ENCODE peak calls at places on chromosomes 4 and X, in six cellular contexts. X, W, M, E, D and T are unnamed samples.

GRCh38 chrX:41629539-41629938 is 59.2 kb upstream of the GPR34 start:
- DNase-seq in X (no peak), W (no peak), M (no peak), E (no peak), D (no peak), T (no peak)

GRCh38 chr4:113347245-113347644 is 297.8 kb downstream of the ANK2 start:
- DNase-seq in X (no peak), W (no peak), M (no peak), E (no peak), D (no peak), T (no peak)

GRCh38 chrX:37684918-37685317 is 673 bp upstream of the XK start:
- DNase-seq in X (no peak), W (no peak), M (peak), E (no peak), D (no peak), T (no peak)

GRCh38 chr4:86870442-86871069 is 21.4 kb upstream of the SLC10A6 start:
- DNase-seq in X (no peak), W (no peak), M (no peak), E (no peak), D (no peak), T (no peak)

GRCh38 chrX:80816051-80816450 is 6.4 kb upstream of the BRWD3 start:
- DNase-seq in X (no peak), W (no peak), M (peak), E (no peak), D (no peak), T (no peak)

GRCh38 chr4:32985256-32985655 is 2265.1 kb downstream of the PCDH7 start:
- DNase-seq in X (no peak), W (no peak), M (peak), E (no peak), D (no peak), T (no peak)

GRCh38 chr4:74671074-74671698 is 123.1 kb downstream of the BTC start:
- DNase-seq in X (peak), W (peak), M (peak), E (peak), D (peak), T (no peak)

GRCh38 chrX:352582-353314 is 34.0 kb downstream of the PPP2R3B start:
- DNase-seq in X (no peak), W (no peak), M (no peak), E (no peak), D (no peak), T (no peak)

GRCh38 chr4:156971168-156971601 is 414 bp downstream of the PDGFC start:
- DNase-seq in X (peak), W (no peak), M (no peak), E (peak), D (no peak), T (no peak)

GRCh38 chr4:109276482-109277095 is 25.9 kb downstream of the COL25A1 start:
- DNase-seq in X (no peak), W (no peak), M (no peak), E (no peak), D (no peak), T (no peak)

GRCh38 chr4:158259955-158260575 is 49.8 kb downstream of the TMEM144 start:
- DNase-seq in X (no peak), W (peak), M (peak), E (no peak), D (peak), T (no peak)

GRCh38 chr4:141871086-141871485 is 234.7 kb downstream of the IL15 start:
- DNase-seq in X (no peak), W (peak), M (no peak), E (no peak), D (no peak), T (no peak)

GRCh38 chr4:121376097-121376496 is 4.7 kb downstream of the QRFPR start:
- DNase-seq in X (no peak), W (no peak), M (no peak), E (no peak), D (no peak), T (no peak)

GRCh38 chr4:144223654-144224053 is 83.1 kb upstream of the GYPA start:
- DNase-seq in X (no peak), W (no peak), M (no peak), E (no peak), D (no peak), T (no peak)

GRCh38 chr4:127870688-127871087 is 10.0 kb upstream of the PLK4 start:
- DNase-seq in X (no peak), W (peak), M (peak), E (no peak), D (no peak), T (peak)

GRCh38 chrX:11886745-11887144 is 128.7 kb downstream of the MSL3 start:
- DNase-seq in X (no peak), W (peak), M (peak), E (no peak), D (no peak), T (peak)

GRCh38 chr4:114281561-114281960 is 302.1 kb upstream of the ARSJ start:
- DNase-seq in X (no peak), W (peak), M (no peak), E (no peak), D (no peak), T (no peak)

GRCh38 chrX:65148232-65148631 is 172.0 kb upstream of the ZC4H2 start:
- DNase-seq in X (no peak), W (no peak), M (no peak), E (no peak), D (no peak), T (no peak)

GRCh38 chr4:10704050-10704810 is 19.7 kb upstream of the CLNK start:
- DNase-seq in X (no peak), W (peak), M (no peak), E (no peak), D (no peak), T (no peak)

GRCh38 chr4:100984901-100985300 is 362.4 kb downstream of the PPP3CA start:
- DNase-seq in X (no peak), W (peak), M (no peak), E (no peak), D (no peak), T (no peak)

GRCh38 chrX:72003811-72004750 is 93.4 kb downstream of the NHSL2 start:
- DNase-seq in X (peak), W (no peak), M (peak), E (peak), D (no peak), T (no peak)

GRCh38 chrX:112808007-112808406 is 32.6 kb downstream of the AMOT start:
- DNase-seq in X (no peak), W (no peak), M (no peak), E (no peak), D (no peak), T (no peak)

GRCh38 chrX:10576777-10577444 is 43.5 kb downstream of the MID1 start:
- DNase-seq in X (no peak), W (no peak), M (no peak), E (no peak), D (no peak), T (no peak)

GRCh38 chr4:154478128-154478527 is 13.5 kb downstream of the DCHS2 start:
- DNase-seq in X (no peak), W (no peak), M (no peak), E (no peak), D (no peak), T (no peak)

GRCh38 chr4:80586716-80587115 is 251.2 kb downstream of the CFAP299 start:
- DNase-seq in X (no peak), W (no peak), M (no peak), E (no peak), D (no peak), T (no peak)

GRCh38 chr4:48976007-48976406 is 10.1 kb upstream of the CWH43 start:
- DNase-seq in X (no peak), W (no peak), M (no peak), E (no peak), D (no peak), T (no peak)

GRCh38 chr4:108884596-108884995 is 121.7 kb upstream of the ETNPPL start:
- DNase-seq in X (no peak), W (peak), M (no peak), E (no peak), D (no peak), T (no peak)

GRCh38 chrX:24156177-24156576 is 6.6 kb downstream of the ZFX start:
- DNase-seq in X (no peak), W (no peak), M (no peak), E (no peak), D (no peak), T (no peak)

GRCh38 chr4:67725132-67725531 is 24.2 kb upstream of the UBA6 start:
- DNase-seq in X (no peak), W (no peak), M (no peak), E (no peak), D (no peak), T (no peak)

GRCh38 chr4:120922390-120923200 is at the start of gene PRDM5:
- DNase-seq in X (peak), W (peak), M (peak), E (peak), D (no peak), T (no peak)

GRCh38 chr4:82515705-82516104 is 46.1 kb downstream of the TMEM150C start:
- DNase-seq in X (no peak), W (peak), M (no peak), E (no peak), D (no peak), T (no peak)

GRCh38 chr4:15100994-15101695 is 98.9 kb downstream of the CPEB2 start:
- DNase-seq in X (no peak), W (peak), M (no peak), E (no peak), D (no peak), T (no peak)

GRCh38 chr4:37873383-37873782 is 17.5 kb upstream of the TBC1D1 start:
- DNase-seq in X (no peak), W (peak), M (no peak), E (no peak), D (peak), T (peak)

GRCh38 chr4:747546-748170 is 42.0 kb downstream of the PCGF3 start:
- DNase-seq in X (no peak), W (no peak), M (no peak), E (no peak), D (no peak), T (no peak)

GRCh38 chrX:131801911-131802310 is 221.2 kb upstream of the STK26 start:
- DNase-seq in X (no peak), W (no peak), M (no peak), E (no peak), D (no peak), T (no peak)

GRCh38 chr4:25089058-25089763 is 58.5 kb upstream of the LGI2 start:
- DNase-seq in X (no peak), W (no peak), M (no peak), E (no peak), D (no peak), T (no peak)

GRCh38 chrX:9907645-9908387 is 59.3 kb upstream of the CLDN34 start:
- DNase-seq in X (no peak), W (peak), M (no peak), E (no peak), D (no peak), T (no peak)

GRCh38 chr4:2041234-2042130 is 17.6 kb upstream of the NAT8L start:
- DNase-seq in X (peak), W (peak), M (peak), E (peak), D (peak), T (peak)

GRCh38 chr4:2044119-2044485 is 15.0 kb upstream of the NAT8L start:
- DNase-seq in X (no peak), W (no peak), M (no peak), E (no peak), D (no peak), T (no peak)

GRCh38 chr4:2043396-2044118 is 15.6 kb upstream of the NAT8L start:
- DNase-seq in X (no peak), W (no peak), M (no peak), E (no peak), D (no peak), T (no peak)

GRCh38 chr4:2042207-2042946 is 16.8 kb upstream of the NAT8L start:
- DNase-seq in X (peak), W (no peak), M (no peak), E (peak), D (no peak), T (no peak)

DNA sequence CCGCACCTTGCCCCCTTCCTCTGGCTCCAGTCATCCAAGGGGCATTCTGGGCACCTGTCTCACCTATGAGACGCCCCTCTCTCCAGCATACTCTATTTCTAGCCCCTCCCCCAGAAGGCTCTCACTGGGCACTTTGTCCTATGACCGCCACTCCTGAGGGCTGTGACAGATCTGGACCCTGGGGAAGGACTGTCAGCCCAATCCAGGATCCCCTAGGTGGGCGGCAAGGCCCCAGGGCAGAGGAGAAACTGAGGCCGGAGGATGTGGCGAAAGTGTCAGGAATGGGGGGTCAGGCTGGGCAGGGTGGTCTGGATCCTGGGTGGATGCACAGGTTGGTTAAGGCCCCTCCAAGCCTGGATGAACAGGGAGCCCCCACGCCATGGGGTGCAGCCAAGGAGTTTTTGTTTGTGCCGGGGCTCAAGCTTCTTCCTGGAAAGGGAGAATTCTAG is 16.2 kb upstream of the NAT8L start:
- DNase-seq in X (no peak), W (no peak), M (no peak), E (no peak), D (no peak), T (no peak)
- H3K4me2 ChIP-seq in X (peak), W (peak), M (no peak), E (peak), D (peak), T (peak)

GRCh38 chr4:148059617-148060180 is 327.8 kb downstream of the ARHGAP10 start:
- DNase-seq in X (no peak), W (no peak), M (no peak), E (no peak), D (no peak), T (no peak)
- H3K9ac ChIP-seq in X (no peak), W (no peak), M (no peak), E (no peak), D (no peak), T (peak)

DNA sequence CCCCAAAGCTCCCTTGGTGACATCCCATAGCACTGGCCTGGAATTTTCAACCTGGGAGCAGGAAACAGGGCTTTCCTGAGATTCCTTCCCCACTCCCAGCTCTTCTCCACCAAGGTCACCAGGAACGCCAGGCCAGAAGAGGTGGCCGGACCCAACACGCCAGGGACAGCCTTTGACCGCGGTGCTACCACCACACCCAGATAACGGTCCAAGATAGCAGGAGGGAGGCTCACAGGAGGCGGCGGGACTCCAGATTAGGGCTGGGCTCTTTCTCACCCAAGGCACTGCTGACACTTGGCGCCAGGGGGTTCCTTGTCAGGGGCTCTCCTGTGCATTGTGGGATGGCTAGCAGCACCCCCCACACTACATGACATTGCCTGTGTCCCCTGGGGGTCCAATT is 22.9 kb downstream of the ZFYVE28 start:
- DNase-seq in X (no peak), W (no peak), M (no peak), E (no peak), D (no peak), T (no peak)
- H3K4me2 ChIP-seq in X (no peak), W (no peak), M (no peak), E (no peak), D (no peak), T (no peak)

DNA sequence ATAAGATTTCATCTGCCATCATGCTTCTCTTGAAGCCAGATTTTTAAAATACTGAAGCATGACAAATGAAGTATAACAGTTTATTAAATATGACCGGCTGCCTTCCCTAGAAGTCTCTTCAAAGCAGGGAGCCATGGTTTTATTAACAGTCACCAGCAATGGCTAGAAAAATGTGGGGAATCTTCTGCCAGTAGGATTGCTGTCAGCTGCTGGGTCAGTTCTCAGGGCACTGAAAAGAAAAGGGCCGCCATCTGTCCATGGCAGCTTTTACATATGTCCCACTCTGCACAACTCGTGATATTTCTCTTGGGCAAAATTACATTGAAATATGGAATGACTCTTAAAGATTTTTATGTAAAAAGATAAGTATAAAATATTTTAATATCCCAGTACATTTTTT is 2.8 kb downstream of the CCNG2 start:
- DNase-seq in X (no peak), W (no peak), M (no peak), E (no peak), D (no peak), T (no peak)
- H3K9ac ChIP-seq in X (no peak), W (no peak), M (peak), E (no peak), D (no peak), T (no peak)

GRCh38 chrX:48939417-48940228 is 17.8 kb downstream of the OTUD5 start:
- DNase-seq in X (no peak), W (no peak), M (no peak), E (no peak), D (no peak), T (no peak)

GRCh38 chrX:48938721-48939416 is 18.5 kb downstream of the OTUD5 start:
- DNase-seq in X (no peak), W (no peak), M (no peak), E (no peak), D (no peak), T (no peak)

GRCh38 chrX:48940404-48940955 is 16.9 kb downstream of the OTUD5 start:
- DNase-seq in X (no peak), W (no peak), M (no peak), E (no peak), D (no peak), T (no peak)

GRCh38 chrX:48945517-48946348 is 11.7 kb downstream of the OTUD5 start:
- DNase-seq in X (peak), W (peak), M (peak), E (peak), D (peak), T (no peak)

GRCh38 chrX:48942895-48943294 is 14.5 kb downstream of the OTUD5 start:
- DNase-seq in X (no peak), W (no peak), M (no peak), E (no peak), D (no peak), T (no peak)
- H3K4me2 ChIP-seq in X (no peak), W (no peak), M (no peak), E (no peak), D (no peak), T (no peak)

GRCh38 chr4:139734201-139734874 is 68.7 kb downstream of the MGST2 start:
- DNase-seq in X (no peak), W (peak), M (peak), E (no peak), D (no peak), T (no peak)
- H3K9ac ChIP-seq in X (no peak), W (peak), M (peak), E (peak), D (no peak), T (no peak)

DNA sequence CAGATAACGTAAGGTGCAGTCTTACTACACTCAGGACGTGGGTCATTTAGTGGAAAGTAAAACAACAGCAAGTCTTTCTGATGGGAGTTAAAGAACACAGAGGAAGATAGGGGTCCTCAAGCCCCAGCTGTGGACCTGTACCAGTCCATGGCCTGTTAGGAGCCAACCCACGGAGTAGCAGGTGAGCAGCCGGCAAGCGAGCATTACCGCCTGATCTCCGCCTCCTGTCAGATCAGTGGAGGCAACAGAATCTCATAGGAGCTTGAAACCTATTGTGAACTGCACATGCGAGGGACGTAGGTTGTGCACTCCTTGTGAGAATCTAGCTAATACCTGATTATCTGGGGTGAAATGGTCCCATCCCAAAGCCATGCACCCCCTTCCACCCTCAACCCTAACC is 1180.8 kb downstream of the FSTL5 start:
- DNase-seq in X (no peak), W (no peak), M (no peak), E (no peak), D (no peak), T (no peak)
- H3K4me2 ChIP-seq in X (no peak), W (no peak), M (no peak), E (no peak), D (no peak), T (no peak)

GRCh38 chr4:150005537-150005936 is 72.7 kb upstream of the DCLK2 start:
- DNase-seq in X (no peak), W (no peak), M (no peak), E (no peak), D (no peak), T (no peak)
- H3K9ac ChIP-seq in X (no peak), W (no peak), M (no peak), E (no peak), D (no peak), T (no peak)

GRCh38 chr4:103422467-103423219 is 224.5 kb upstream of the CENPE start:
- DNase-seq in X (no peak), W (no peak), M (no peak), E (no peak), D (no peak), T (no peak)

GRCh38 chr4:103425406-103425805 is 227.3 kb upstream of the CENPE start:
- DNase-seq in X (no peak), W (no peak), M (no peak), E (no peak), D (peak), T (no peak)

GRCh38 chr4:103429283-103429682 is 231.1 kb upstream of the CENPE start:
- DNase-seq in X (peak), W (no peak), M (peak), E (peak), D (peak), T (no peak)

GRCh38 chr4:103423261-103423660 is 225.1 kb upstream of the CENPE start:
- DNase-seq in X (no peak), W (no peak), M (no peak), E (no peak), D (no peak), T (no peak)

GRCh38 chr4:103424853-103425252 is 226.7 kb upstream of the CENPE start:
- DNase-seq in X (no peak), W (no peak), M (no peak), E (no peak), D (peak), T (no peak)
- H3K4me2 ChIP-seq in X (peak), W (no peak), M (no peak), E (no peak), D (peak), T (no peak)